ENCODE peak calls at places on chromosomes 11 and 22, in four cellular contexts. R is effector memory CD4-positive, alpha-beta T cell; U is NCI-H774; Y is activated CD8-positive, alpha-beta memory T cell treated with anti-CD3 and anti-CD28 coated beads for 48 hours. N is an unnamed sample.

GRCh38 chr11:75523811-75524401 is 1.8 kb downstream of the GDPD5 start:
- DNase-seq in U (no peak), R (no peak), Y (no peak), N (no peak)

GRCh38 chr11:114293201-114293711 is 2.9 kb upstream of the NNMT start:
- DNase-seq in U (no peak), Y (no peak), R (no peak), N (no peak)

GRCh38 chr22:40237788-40238424 is 60.2 kb downstream of the TNRC6B start:
- DNase-seq in R (no peak), U (no peak), Y (no peak), N (no peak)

GRCh38 chr11:123173040-123173855 is 21.8 kb downstream of the CLMP start:
- DNase-seq in Y (no peak), R (no peak), U (no peak), N (no peak)

GRCh38 chr22:23925020-23925606 is 30.9 kb downstream of the MIF start:
- DNase-seq in R (no peak), Y (no peak), U (no peak), N (no peak)

GRCh38 chr22:38072322-38073149 is 11.4 kb downstream of the SLC16A8 start:
- DNase-seq in U (no peak), Y (no peak), R (no peak), N (no peak)

GRCh38 chr11:83326326-83326725 is 40.2 kb upstream of the CCDC90B start:
- DNase-seq in R (no peak), U (no peak), Y (no peak), N (no peak)

GRCh38 chr11:2386591-2386990 is 9.5 kb downstream of the CD81 start:
- DNase-seq in R (no peak), U (no peak), Y (no peak), N (no peak)

GRCh38 chr11:63907808-63908530 is 9.0 kb downstream of the RCOR2 start:
- DNase-seq in Y (no peak), U (no peak), R (no peak), N (no peak)

GRCh38 chr11:65210361-65210731 is 28.6 kb downstream of the CAPN1 start:
- DNase-seq in U (no peak), Y (no peak), R (no peak), N (no peak)

GRCh38 chr11:117176186-117176585 is 2.4 kb upstream of the SIDT2 start:
- DNase-seq in U (no peak), Y (no peak), R (no peak), N (no peak)

GRCh38 chr11:57481915-57482781 is 21.8 kb downstream of the RTN4RL2 start:
- DNase-seq in U (no peak), Y (no peak), R (no peak), N (no peak)

GRCh38 chr22:27775698-27776409 is 25.7 kb downstream of the MN1 start:
- DNase-seq in R (no peak), Y (no peak), U (no peak), N (no peak)

GRCh38 chr11:76891285-76891684 is 30.6 kb downstream of the ACER3 start:
- DNase-seq in U (no peak), R (no peak), Y (no peak), N (no peak)